ENCODE peak calls at places on chromosomes 7 and 10, in ten cellular contexts. X is ACHN; N is ureter; G is SIG-M5; A is breast epithelium; R is neural crest cell; L is NCI-H1105; I is activated CD8-positive, alpha-beta memory T cell treated with anti-CD3 and anti-CD28 coated beads for 24 hours; J is Peyer's patch; H is AG04449. K is an unnamed sample.

GRCh38 chr7:40199076-40199802 is 64.4 kb downstream of the SUGCT start:
- DNase-seq in X (peak; percentile 70), R (no peak), I (no peak), G (no peak), L (no peak), A (no peak), N (no peak), J (no peak), H (peak; percentile 52), K (no peak)

GRCh38 chr7:45053941-45054340 is 34.8 kb downstream of the NACAD start:
- DNase-seq in H (no peak), I (no peak), L (no peak), X (no peak), N (no peak), G (no peak), R (no peak), A (no peak), J (peak; percentile 22), K (no peak)

GRCh38 chr7:73907554-73908122 is 46.7 kb downstream of the TMEM270 start:
- DNase-seq in R (no peak), L (no peak), I (no peak), X (no peak), N (no peak), A (no peak), H (no peak), G (no peak), J (peak; percentile 39), K (no peak)

GRCh38 chr7:2775376-2775775 is 68.7 kb downstream of the GNA12 start:
- DNase-seq in H (no peak), A (no peak), J (no peak), L (no peak), I (no peak), G (no peak), N (no peak), X (no peak), R (no peak), K (no peak)

GRCh38 chr10:71222541-71223364 is 10.4 kb downstream of the UNC5B start:
- DNase-seq in L (no peak), X (no peak), N (peak; percentile 28), R (no peak), A (no peak), G (no peak), I (no peak), H (no peak), J (peak; percentile 39), K (no peak)

GRCh38 chr7:30285067-30285530 is 702 bp downstream of the ZNRF2 start:
- DNase-seq in X (peak; percentile 59), N (no peak), R (peak; percentile 31), A (no peak), I (peak; percentile 79), L (no peak), J (peak; percentile 66), G (no peak), H (no peak), K (peak; percentile 58)

GRCh38 chr7:148060724-148061123 is 529.8 kb upstream of the C7orf33 start:
- DNase-seq in G (no peak), A (no peak), H (no peak), I (no peak), L (no peak), R (no peak), N (no peak), X (no peak), J (no peak), K (no peak)

GRCh38 chr10:58044072-58044471 is 223.6 kb downstream of the IPMK start:
- DNase-seq in X (no peak), A (no peak), J (no peak), G (no peak), H (peak; percentile 63), L (no peak), N (no peak), I (no peak), R (no peak), K (no peak)

GRCh38 chr7:131007439-131008330 is 273.7 kb upstream of the KLF14 start:
- DNase-seq in N (peak; percentile 80), I (peak; percentile 74), L (peak; percentile 23), X (peak; percentile 91), H (no peak), A (peak; percentile 68), R (peak; percentile 40), G (no peak), J (peak; percentile 86), K (peak; percentile 41)

GRCh38 chr7:2754086-2754485 is 66.1 kb downstream of the AMZ1 start:
- DNase-seq in N (no peak), X (no peak), R (no peak), I (no peak), H (no peak), L (no peak), J (no peak), G (no peak), A (no peak), K (no peak)

GRCh38 chr10:82796510-82796909 is 921.5 kb downstream of the NRG3 start:
- DNase-seq in G (no peak), A (no peak), J (no peak), X (peak; percentile 11), L (no peak), R (no peak), I (no peak), N (no peak), H (no peak), K (no peak)

GRCh38 chr10:111392910-111393309 is 316.1 kb downstream of the ADRA2A start:
- DNase-seq in H (no peak), G (no peak), I (no peak), J (no peak), R (no peak), L (no peak), X (no peak), N (no peak), A (no peak), K (no peak)

GRCh38 chr10:70551491-70551890 is 51.0 kb downstream of the PRF1 start:
- DNase-seq in J (no peak), X (no peak), N (no peak), L (no peak), A (no peak), G (no peak), R (no peak), H (no peak), I (no peak), K (no peak)

GRCh38 chr7:141534757-141535737 is 16.2 kb upstream of the AGK start:
- DNase-seq in I (no peak), L (no peak), R (no peak), X (no peak), H (no peak), A (no peak), J (no peak), G (no peak), N (no peak), K (no peak)

GRCh38 chr10:11849272-11849671 is 26.1 kb downstream of the PROSER2 start:
- DNase-seq in A (no peak), G (no peak), I (no peak), R (no peak), J (no peak), N (no peak), H (no peak), L (no peak), X (no peak), K (no peak)

GRCh38 chr10:67784584-67784983 is 53.4 kb downstream of the DNAJC12 start:
- DNase-seq in A (no peak), J (no peak), L (no peak), R (no peak), X (no peak), N (no peak), G (no peak), I (no peak), H (no peak), K (no peak)

GRCh38 chr7:35878356-35878755 is 77.5 kb downstream of the SEPTIN7 start:
- DNase-seq in G (no peak), L (no peak), J (no peak), A (no peak), X (no peak), R (no peak), H (peak; percentile 37), N (no peak), I (no peak), K (no peak)

GRCh38 chr7:33805630-33806233 is 99.6 kb upstream of the BMPER start:
- DNase-seq in I (no peak), G (no peak), A (no peak), X (no peak), R (no peak), L (no peak), J (no peak), H (no peak), N (peak; percentile 36), K (no peak)

GRCh38 chr7:139914306-139914747 is 85.3 kb downstream of the TBXAS1 start:
- DNase-seq in R (no peak), X (no peak), I (no peak), G (no peak), N (no peak), A (no peak), H (no peak), J (no peak), L (no peak), K (no peak)

GRCh38 chr7:84546403-84546802 is 351.8 kb upstream of the SEMA3A start:
- DNase-seq in J (no peak), R (no peak), I (no peak), N (no peak), X (no peak), H (no peak), L (no peak), G (no peak), A (no peak), K (no peak)

GRCh38 chr7:129678606-129679005 is 67.1 kb downstream of the NRF1 start:
- DNase-seq in G (no peak), J (no peak), A (no peak), N (no peak), H (no peak), X (no peak), L (no peak), R (no peak), I (no peak), K (no peak)

GRCh38 chr7:106415433-106415832 is 130.7 kb upstream of the NAMPT start:
- DNase-seq in N (no peak), H (no peak), L (no peak), A (no peak), R (no peak), J (no peak), X (no peak), I (no peak), G (no peak), K (no peak)

GRCh38 chr10:70753841-70754621 is 31.1 kb downstream of the TBATA start:
- DNase-seq in A (no peak), I (no peak), L (no peak), H (no peak), X (peak; percentile 46), J (no peak), G (no peak), R (no peak), N (no peak), K (no peak)

GRCh38 chr10:23063387-23064287 is 31.7 kb upstream of the MSRB2 start:
- DNase-seq in H (no peak), X (no peak), L (no peak), A (no peak), J (no peak), G (no peak), R (no peak), I (no peak), N (no peak), K (peak; percentile 17)

GRCh38 chr7:136480875-136481274 is 387.6 kb upstream of the CHRM2 start:
- DNase-seq in J (no peak), I (no peak), G (no peak), L (no peak), X (no peak), N (no peak), H (no peak), R (no peak), A (no peak), K (no peak)

GRCh38 chr10:52312999-52313349 is 1.1 kb upstream of the DKK1 start:
- DNase-seq in J (no peak), A (no peak), H (no peak), L (no peak), G (no peak), I (no peak), X (no peak), N (no peak), R (no peak), K (no peak)

GRCh38 chr7:150686030-150686626 is 622 bp downstream of the GIMAP2 start:
- DNase-seq in A (no peak), G (no peak), X (no peak), J (no peak), I (no peak), H (no peak), R (no peak), L (no peak), N (no peak), K (no peak)

GRCh38 chr10:73838827-73839226 is 27.4 kb upstream of the NDST2 start:
- DNase-seq in I (no peak), L (no peak), G (no peak), X (no peak), A (no peak), R (no peak), J (no peak), H (no peak), N (no peak), K (no peak)